ENCODE peak calls at places on chromosomes 1 and 21, in four cellular contexts. O is IMR-90, X is K562, A is GM12878. U is an unnamed sample.

GRCh38 chr21:36325373-36326010 is 5.5 kb downstream of the MORC3 start:
- DNase-seq in O (peak; percentile 42), X (no peak), A (no peak), U (no peak)

GRCh38 chr21:31420354-31420753 is 76.3 kb upstream of the TIAM1 start:
- DNase-seq in O (no peak), X (no peak), A (no peak), U (no peak)

GRCh38 chr1:46114925-46115603 is 17.4 kb downstream of the PIK3R3 start:
- DNase-seq in O (no peak), X (no peak), A (no peak), U (no peak)

GRCh38 chr1:3771108-3772026 is 1.2 kb upstream of the SMIM1 start:
- DNase-seq in O (no peak), X (peak; percentile 66), A (no peak), U (no peak)

GRCh38 chr1:156439036-156439435 is 61.5 kb downstream of the MEF2D start:
- DNase-seq in O (no peak), X (peak; percentile 46), A (no peak), U (no peak)

GRCh38 chr1:99622702-99623347 is 23.1 kb upstream of the PALMD start:
- DNase-seq in O (no peak), X (no peak), A (no peak), U (no peak)

GRCh38 chr1:25695991-25696330 is 79.4 kb downstream of the MAN1C1 start:
- DNase-seq in O (peak; percentile 97), X (no peak), A (no peak), U (peak; percentile 65)

GRCh38 chr21:28521932-28522826 is 470.5 kb downstream of the LTN1 start:
- DNase-seq in O (peak; percentile 79), X (no peak), A (no peak), U (no peak)

GRCh38 chr1:25462732-25463131 is 32.0 kb downstream of the MACO1 start:
- DNase-seq in O (no peak), X (no peak), A (no peak), U (no peak)

GRCh38 chr1:119279441-119280415 is 88.9 kb upstream of the HAO2 start:
- DNase-seq in O (peak; percentile 76), X (no peak), A (no peak), U (peak; percentile 22)

GRCh38 chr1:65992160-65993046 is 199.7 kb downstream of the PDE4B start:
- DNase-seq in O (no peak), X (no peak), A (no peak), U (peak; percentile 84)

GRCh38 chr1:77511440-77511840 is 171.0 kb downstream of the ZZZ3 start:
- DNase-seq in O (peak; percentile 94), X (no peak), A (no peak), U (peak; percentile 43)

GRCh38 chr1:170691258-170691657 is 27.3 kb downstream of the PRRX1 start:
- DNase-seq in O (no peak), X (no peak), A (no peak), U (no peak)

GRCh38 chr1:32702599-32703478 is at the start of gene SYNC:
- DNase-seq in O (peak; percentile 78), X (peak; percentile 98), A (no peak), U (peak; percentile 56)

GRCh38 chr1:81967957-81968356 is 167.2 kb downstream of the ADGRL2 start:
- DNase-seq in O (no peak), X (no peak), A (no peak), U (no peak)

GRCh38 chr21:45982758-45983731 is 1.5 kb downstream of the COL6A1 start:
- DNase-seq in O (no peak), X (no peak), A (no peak), U (no peak)

GRCh38 chr21:45985471-45986315 is 4.1 kb downstream of the COL6A1 start:
- DNase-seq in O (no peak), X (no peak), A (no peak), U (no peak)

GRCh38 chr21:45982256-45982757 is 737 bp downstream of the COL6A1 start:
- DNase-seq in O (no peak), X (no peak), A (no peak), U (no peak)

GRCh38 chr21:45984584-45985095 is 3.1 kb downstream of the COL6A1 start:
- DNase-seq in O (no peak), X (no peak), A (no peak), U (no peak)

DNA sequence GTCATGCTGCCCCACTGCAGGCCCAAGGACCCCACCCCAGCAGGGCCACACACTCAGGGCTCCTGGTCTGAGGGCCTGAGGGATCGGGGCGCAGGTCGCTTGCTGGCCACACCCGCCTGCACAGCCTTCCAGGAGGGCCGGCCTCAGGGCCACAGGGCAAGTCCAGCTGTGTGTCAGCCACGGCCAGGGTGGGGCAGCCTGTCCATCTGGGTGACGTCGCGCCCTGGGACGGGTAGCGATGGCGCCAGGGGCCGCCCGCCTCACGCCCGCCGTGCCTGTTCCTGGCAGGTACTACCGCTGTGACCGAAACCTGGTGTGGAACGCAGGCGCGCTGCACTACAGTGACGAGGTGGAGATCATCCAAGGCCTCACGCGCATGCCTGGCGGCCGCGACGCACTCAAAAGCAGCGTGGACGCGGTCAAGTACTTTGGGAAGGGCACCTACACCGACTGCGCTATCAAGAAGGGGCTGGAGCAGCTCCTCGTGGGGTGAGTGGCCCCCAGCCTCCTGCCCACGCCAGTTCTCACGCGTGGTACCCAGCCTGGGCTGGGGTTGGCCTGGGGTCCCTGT is 2.5 kb downstream of the COL6A1 start:
- DNase-seq in O (no peak), X (peak; percentile 65), A (no peak), U (no peak)
- H3K27ac ChIP-seq in O (peak overlapping the region; percentile 30), X (no peak overlapping the region), A (no peak overlapping the region), U (no peak overlapping the region)

GRCh38 chr1:40092811-40093617 is 4.0 kb downstream of the PPT1 start:
- DNase-seq in O (peak; percentile 49), X (no peak), A (no peak), U (no peak)

GRCh38 chr1:40096646-40096976 is 441 bp downstream of the PPT1 start:
- DNase-seq in O (no peak), X (no peak), A (peak; percentile 13), U (no peak)

GRCh38 chr1:40094481-40095110 is 2.5 kb downstream of the PPT1 start:
- DNase-seq in O (no peak), X (no peak), A (no peak), U (no peak)

GRCh38 chr1:40092241-40092640 is 4.8 kb downstream of the PPT1 start:
- DNase-seq in O (no peak), X (no peak), A (no peak), U (no peak)

DNA sequence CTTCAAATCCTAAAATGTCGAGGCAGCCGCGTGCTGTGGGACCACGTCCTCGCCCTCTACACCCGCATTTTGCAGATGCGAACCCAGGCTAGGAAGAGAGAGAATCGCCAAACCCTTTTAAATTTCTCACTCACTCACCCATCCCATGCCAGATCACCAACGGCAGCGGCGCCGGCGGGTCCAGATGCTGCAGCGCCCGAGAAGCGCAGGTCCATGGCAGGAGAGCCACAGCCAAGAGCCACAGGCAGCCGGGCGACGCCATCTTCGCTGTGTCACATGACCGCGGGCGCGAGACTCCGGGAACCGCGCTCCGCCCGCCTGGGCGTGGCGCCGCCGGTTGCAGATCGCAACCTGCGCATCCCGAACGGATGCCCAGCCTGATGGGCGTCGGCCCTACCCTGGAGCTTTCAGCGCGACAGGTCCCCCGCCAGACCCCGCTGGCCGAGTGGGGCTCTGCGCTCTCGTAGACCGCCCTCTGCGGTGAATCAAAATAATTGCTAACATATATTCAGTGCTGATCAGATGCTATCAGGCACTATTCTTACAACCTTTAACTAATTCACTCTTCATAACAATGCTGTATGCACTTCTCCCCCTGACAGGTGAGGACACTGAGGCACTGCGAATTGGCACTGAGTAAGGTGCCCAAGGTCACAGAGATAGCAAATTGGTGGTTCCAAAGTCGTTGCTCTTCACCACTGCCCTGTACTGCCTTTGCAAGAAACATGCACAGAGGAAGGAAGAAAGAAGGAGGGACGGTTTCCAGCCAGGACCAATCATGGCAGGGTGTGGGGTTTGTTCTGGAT is at the start of gene PPT1:
- DNase-seq in O (peak; percentile 55), X (peak; percentile 91), A (peak; percentile 7), U (peak; percentile 72)
- TF ChIP-seq POLR2A in O (peak; percentile 43), X (peak; percentile 92), A (peak; percentile 95), U (peak; percentile 77)

DNA sequence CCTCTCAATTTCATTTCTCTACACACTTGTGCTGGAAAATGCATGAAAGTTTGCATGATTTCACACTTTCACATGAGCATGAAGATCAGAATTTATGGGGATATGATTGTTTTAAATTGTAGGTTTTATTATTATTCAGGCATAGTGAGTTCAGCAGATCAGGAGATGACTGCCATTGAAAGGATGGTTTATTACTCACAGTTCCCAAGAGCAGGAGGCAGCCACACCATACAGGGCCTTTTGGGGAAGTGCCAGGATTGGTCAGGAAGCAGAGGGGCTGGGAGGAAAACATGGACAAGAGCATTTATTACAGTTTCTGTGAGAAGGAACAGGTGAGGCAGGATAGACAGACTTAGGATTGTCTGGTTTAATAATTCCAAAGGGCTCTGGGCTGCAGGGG is 114.6 kb upstream of the KCNJ15 start:
- DNase-seq in O (no peak), X (no peak), A (no peak), U (no peak)
- TF ChIP-seq ELK1 in O (no peak), X (no peak), A (no peak), U (no peak)

GRCh38 chr1:44778705-44779576 is 3.6 kb downstream of the RPS8 start:
- DNase-seq in O (no peak), X (no peak), A (no peak), U (no peak)
- H3K27ac ChIP-seq in O (no peak overlapping the region), X (no peak overlapping the region), A (no peak overlapping the region), U (no peak overlapping the region)

GRCh38 chr1:209937996-209938959 is at the start of gene SYT14:
- DNase-seq in O (peak; percentile 25), X (peak; percentile 13), A (no peak), U (no peak)
- TF ChIP-seq POLR2A in O (no peak), X (no peak), A (no peak), U (no peak)

GRCh38 chr1:48062353-48062752 is 65.2 kb upstream of the TRABD2B start:
- DNase-seq in O (no peak), X (no peak), A (no peak), U (no peak)
- TF ChIP-seq ELK1 in O (no peak), X (no peak), A (no peak), U (no peak)

GRCh38 chr1:244361764-244362473 is 89.8 kb downstream of the ADSS2 start:
- DNase-seq in O (peak; percentile 86), X (no peak), A (no peak), U (peak; percentile 41)
- H3K27ac ChIP-seq in O (peak overlapping the region; percentile 92), X (no peak overlapping the region), A (no peak overlapping the region), U (peak overlapping the region; percentile 55)

DNA sequence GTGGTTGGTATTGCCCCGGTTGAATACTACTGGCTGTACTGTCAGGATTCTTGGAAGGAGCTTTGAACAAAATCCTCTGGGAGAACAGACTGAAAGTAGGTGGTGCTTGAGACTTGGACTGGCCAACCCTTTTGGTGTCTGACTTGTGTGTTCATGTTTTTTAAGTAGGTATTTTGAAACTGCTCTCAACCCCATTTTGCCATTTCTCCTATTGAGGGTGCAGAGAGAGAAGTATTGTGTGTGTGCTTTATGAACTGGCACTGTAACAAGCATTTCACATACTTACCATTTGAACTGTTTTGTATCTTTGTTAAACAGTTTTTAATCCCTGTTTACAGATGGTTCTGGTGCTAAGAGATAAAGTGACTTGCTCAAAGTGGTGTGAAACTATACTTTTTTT is 21.3 kb downstream of the ARID1A start:
- DNase-seq in O (no peak), X (no peak), A (no peak), U (no peak)
- TF ChIP-seq POLR2A in O (no peak), X (no peak), A (no peak), U (no peak)